ENCODE peak calls at places on chromosomes 3 and 15, in five cellular contexts. I is SK-N-SH, H is HepG2, Y is GM12878, V is K562. R is an unnamed sample.

GRCh38 chr3:124602986-124603627 is 127.1 kb upstream of the UMPS start:
- DNase-seq in V (no peak), H (no peak), I (no peak), Y (no peak), R (no peak)

GRCh38 chr15:64067564-64068030 is 21.3 kb upstream of the DAPK2 start:
- DNase-seq in H (peak; percentile 60), I (peak; percentile 90), Y (peak; percentile 40), V (peak; percentile 59), R (no peak)

GRCh38 chr3:165642761-165643432 is 194.3 kb downstream of the BCHE start:
- DNase-seq in H (no peak), I (no peak), V (no peak), Y (no peak), R (no peak)

GRCh38 chr3:161560006-161560637 is 63.5 kb downstream of the OTOL1 start:
- DNase-seq in H (peak; percentile 28), I (peak; percentile 34), Y (no peak), V (no peak), R (no peak)

GRCh38 chr3:124032351-124032880 is 40.5 kb upstream of the ROPN1 start:
- DNase-seq in V (peak; percentile 7), Y (no peak), H (no peak), I (peak; percentile 73), R (no peak)

GRCh38 chr3:155701882-155702465 is 42.9 kb downstream of the PLCH1 start:
- DNase-seq in I (peak; percentile 43), Y (no peak), H (peak; percentile 62), V (peak; percentile 24), R (no peak)

GRCh38 chr3:14278265-14278798 is 99.7 kb downstream of the LSM3 start:
- DNase-seq in H (no peak), V (no peak), I (no peak), Y (no peak), R (no peak)

GRCh38 chr15:96354731-96355560 is 24.4 kb downstream of the NR2F2 start:
- DNase-seq in V (no peak), H (peak; percentile 56), Y (no peak), I (no peak), R (no peak)

GRCh38 chr3:194906229-194906629 is 220.5 kb downstream of the FAM43A start:
- DNase-seq in V (no peak), I (no peak), H (peak; percentile 29), Y (no peak), R (no peak)

GRCh38 chr15:98412852-98413251 is 235.5 kb upstream of the IGF1R start:
- DNase-seq in I (no peak), Y (no peak), H (peak; percentile 3), V (no peak), R (no peak)

GRCh38 chr15:56838085-56838484 is 80.4 kb upstream of the TCF12 start:
- DNase-seq in Y (no peak), I (no peak), H (no peak), V (no peak), R (no peak)

GRCh38 chr15:101252836-101253235 is 988 bp upstream of the CHSY1 start:
- DNase-seq in H (no peak), Y (no peak), I (no peak), V (no peak), R (no peak)

GRCh38 chr15:101488300-101489164 is 975 bp downstream of the PCSK6 start:
- DNase-seq in I (peak; percentile 74), V (peak; percentile 66), H (peak; percentile 73), Y (no peak), R (no peak)

GRCh38 chr15:55990516-55990915 is 2.9 kb downstream of the NEDD4 start:
- DNase-seq in H (no peak), Y (no peak), V (no peak), I (no peak), R (no peak)

GRCh38 chr15:72230197-72231065 is 559 bp downstream of the PKM start:
- DNase-seq in I (peak; percentile 95), V (peak; percentile 84), H (peak; percentile 81), Y (peak; percentile 51), R (peak; percentile 52)

GRCh38 chr15:73752817-73753214 is 335 bp downstream of the INSYN1 start:
- DNase-seq in V (peak; percentile 22), I (peak; percentile 85), H (no peak), Y (no peak), R (no peak)

GRCh38 chr3:128152419-128153155 is 694 bp upstream of the EEFSEC start:
- DNase-seq in I (peak; percentile 80), H (peak; percentile 87), Y (no peak), V (peak; percentile 36), R (no peak)

GRCh38 chr3:140203510-140203909 is 268.5 kb downstream of the CLSTN2 start:
- DNase-seq in I (no peak), H (no peak), V (no peak), Y (no peak), R (no peak)

DNA sequence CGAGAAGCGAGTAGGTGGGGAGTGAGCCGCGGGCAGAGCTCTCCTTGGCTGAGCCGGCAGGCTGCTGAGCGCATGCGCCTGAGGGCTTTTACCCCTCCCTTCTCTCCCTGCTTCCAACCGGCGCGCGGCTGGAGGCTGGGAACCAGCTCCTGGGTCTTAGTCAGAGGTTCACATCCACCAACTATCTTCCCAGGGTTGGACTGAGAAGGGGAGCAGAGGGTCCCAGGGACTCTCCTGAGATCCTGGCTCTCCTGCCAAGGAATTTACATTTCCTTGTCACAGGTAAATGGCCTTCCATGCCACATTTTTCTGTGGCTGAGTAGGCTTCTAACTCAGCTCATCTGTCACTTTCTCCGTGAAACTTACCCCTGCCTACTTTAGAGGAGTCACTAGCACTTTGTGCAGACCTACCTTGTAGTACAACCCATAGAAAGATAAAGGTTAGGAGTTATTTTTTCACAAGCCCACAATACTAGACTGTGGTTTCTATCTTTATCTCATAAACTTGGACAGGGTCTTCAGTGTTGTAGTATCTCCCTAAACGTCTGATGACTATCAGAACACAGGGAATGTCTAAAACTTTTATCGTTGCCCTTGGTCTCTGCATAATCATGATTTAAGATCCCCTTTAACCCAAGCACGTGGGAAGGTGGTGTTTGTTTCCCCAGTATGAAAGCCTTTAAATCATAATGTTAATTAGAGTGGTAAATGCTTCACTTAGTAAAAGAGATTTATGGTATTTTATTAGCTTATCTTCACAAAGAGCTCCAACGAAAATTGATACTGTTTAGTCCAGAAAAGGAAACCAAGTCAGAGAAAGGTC is 617 bp upstream of the TBC1D5 start:
- DNase-seq in V (peak; percentile 97), Y (no peak), H (no peak), I (peak; percentile 95), R (no peak)
- TF ChIP-seq POLR2AphosphoS5 in V (peak; percentile 60), Y (peak; percentile 53), H (peak; percentile 64), I (no peak), R (peak; percentile 54)

DNA sequence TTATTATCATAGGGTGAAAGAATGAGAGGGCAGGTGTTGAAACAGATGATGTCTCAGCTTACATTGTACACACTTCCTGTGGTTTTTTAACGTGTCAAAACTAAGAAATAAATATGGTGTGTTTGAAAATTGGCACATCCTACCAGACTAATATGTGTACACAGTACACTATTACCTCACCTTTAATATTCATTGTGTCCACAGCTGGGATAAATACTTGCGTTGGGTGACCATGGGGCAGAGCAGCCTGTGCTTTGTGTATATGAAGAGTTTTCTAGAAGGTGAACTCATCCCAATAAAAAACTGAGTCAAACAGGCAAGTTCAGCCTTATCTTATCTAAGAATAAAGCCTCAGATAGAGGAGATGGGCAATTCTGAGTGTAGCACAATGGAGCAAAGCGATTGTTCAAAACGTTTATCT is 17.3 kb downstream of the SUCNR1 start:
- DNase-seq in H (no peak), V (no peak), Y (no peak), I (no peak), R (no peak)
- TF ChIP-seq TAF1 in H (no peak), V (no peak), Y (no peak), I (no peak), R (no peak)

GRCh38 chr3:42979044-42979962 is at the start of gene GASK1A:
- DNase-seq in Y (no peak), V (no peak), H (no peak), I (peak; percentile 76), R (no peak)
- TF ChIP-seq POLR2AphosphoS5 in Y (no peak), V (no peak), H (no peak), I (no peak), R (no peak)

DNA sequence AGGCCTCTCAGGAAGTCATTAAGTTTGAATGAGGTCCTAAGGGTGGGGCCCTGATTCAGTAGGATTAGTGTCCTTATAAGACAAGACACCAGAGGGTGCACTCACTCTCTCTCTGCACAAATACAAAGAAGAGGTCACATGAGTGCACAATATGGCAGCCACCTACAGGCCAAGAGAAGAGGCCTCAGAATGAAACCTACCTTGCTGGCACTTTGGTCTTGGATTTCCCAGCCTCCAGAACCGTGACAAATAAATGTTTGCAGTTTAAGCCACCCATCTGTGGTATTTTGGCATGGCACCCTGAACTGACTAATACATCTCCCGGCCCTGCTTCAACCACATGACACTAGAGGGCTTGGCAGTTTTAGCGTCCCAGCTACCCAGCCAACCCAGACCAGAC is 73.9 kb upstream of the CHRNB4 start:
- DNase-seq in Y (no peak), V (no peak), H (peak; percentile 38), I (no peak), R (no peak)
- TF ChIP-seq TAF1 in Y (no peak), V (no peak), H (no peak), I (no peak), R (no peak)

GRCh38 chr3:52197499-52197841 is 490 bp upstream of the ALAS1 start:
- DNase-seq in H (no peak), Y (no peak), I (no peak), V (no peak), R (no peak)

GRCh38 chr3:52194541-52195296 is 3.2 kb upstream of the ALAS1 start:
- DNase-seq in I (no peak), H (no peak), Y (no peak), V (no peak), R (no peak)

GRCh38 chr3:52196977-52197376 is 983 bp upstream of the ALAS1 start:
- DNase-seq in Y (no peak), I (no peak), H (no peak), V (no peak), R (no peak)

GRCh38 chr3:52195297-52195597 is 2.7 kb upstream of the ALAS1 start:
- DNase-seq in V (no peak), H (no peak), Y (no peak), I (no peak), R (no peak)

GRCh38 chr3:52195823-52196331 is 2.1 kb upstream of the ALAS1 start:
- DNase-seq in H (peak; percentile 61), I (no peak), Y (no peak), V (no peak), R (no peak)
- TF ChIP-seq POLR2AphosphoS5 in H (no peak), I (no peak), Y (no peak), V (no peak), R (no peak)

GRCh38 chr3:44969779-44970178 is 6.2 kb downstream of the ZDHHC3 start:
- DNase-seq in V (no peak), H (no peak), Y (no peak), I (no peak), R (no peak)

GRCh38 chr3:44966795-44967278 is 9.1 kb downstream of the ZDHHC3 start:
- DNase-seq in Y (no peak), H (no peak), I (no peak), V (peak; percentile 81), R (no peak)

GRCh38 chr3:44970916-44971490 is 5.0 kb downstream of the ZDHHC3 start:
- DNase-seq in Y (no peak), H (no peak), V (no peak), I (no peak), R (no peak)

GRCh38 chr3:44968447-44968858 is 7.5 kb downstream of the ZDHHC3 start:
- DNase-seq in Y (no peak), H (no peak), I (no peak), V (no peak), R (no peak)

DNA sequence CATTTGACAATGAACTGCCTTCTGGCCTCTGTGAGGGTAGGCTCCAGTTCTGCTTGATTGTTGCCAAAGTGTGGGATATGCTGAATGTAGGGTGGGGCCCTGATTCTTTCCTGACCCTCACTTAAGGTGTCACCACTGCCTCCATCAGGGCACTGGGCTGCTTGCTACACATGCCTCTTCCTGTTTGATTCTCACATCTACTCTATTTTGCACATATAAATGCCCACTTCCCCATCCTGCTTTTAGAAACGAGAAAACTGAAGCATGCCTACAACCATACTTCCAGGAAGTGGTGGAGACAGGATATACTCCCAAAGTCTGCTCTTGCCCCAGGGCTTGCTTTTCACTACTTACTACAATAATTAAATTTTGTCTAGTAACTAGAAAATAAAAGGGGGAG is 6.8 kb downstream of the ZDHHC3 start:
- DNase-seq in V (no peak), H (no peak), Y (no peak), I (no peak), R (no peak)
- TF ChIP-seq TAF1 in V (no peak), H (no peak), Y (no peak), I (no peak), R (no peak)